ENCODE peak calls at places on chromosome 10, in eight cellular contexts. J, C, L, S, W, K, G and H are unnamed samples.

GRCh38 chr10:44733743-44734488 is 177.2 kb upstream of the TMEM72 start:
- DNase-seq in J (no peak), C (no peak), L (no peak), S (no peak), W (no peak), K (no peak), G (no peak), H (no peak)

GRCh38 chr10:130938051-130938450 is 373.5 kb downstream of the TCERG1L start:
- DNase-seq in J (no peak), C (no peak), L (no peak), S (no peak), W (no peak), K (no peak), G (no peak), H (no peak)

GRCh38 chr10:11625019-11625735 is 13.7 kb upstream of the USP6NL start:
- DNase-seq in J (no peak), C (no peak), L (no peak), S (no peak), W (no peak), K (no peak), G (no peak), H (no peak)

GRCh38 chr10:112852308-112852707 is 97.7 kb upstream of the TCF7L2 start:
- DNase-seq in J (no peak), C (no peak), L (no peak), S (no peak), W (peak; percentile 72), K (no peak), G (no peak), H (no peak)

GRCh38 chr10:104347295-104348045 is 6.2 kb upstream of the CFAP58 start:
- DNase-seq in J (no peak), C (no peak), L (no peak), S (no peak), W (no peak), K (no peak), G (no peak), H (no peak)

GRCh38 chr10:57145548-57145947 is 784.5 kb upstream of the ZWINT start:
- DNase-seq in J (no peak), C (no peak), L (no peak), S (no peak), W (no peak), K (no peak), G (no peak), H (no peak)

GRCh38 chr10:73577788-73578187 is 13.4 kb downstream of the USP54 start:
- DNase-seq in J (no peak), C (peak; percentile 80), L (no peak), S (peak; percentile 59), W (peak; percentile 69), K (peak; percentile 48), G (no peak), H (no peak)

GRCh38 chr10:44949127-44949802 is 10.3 kb upstream of the RASSF4 start:
- DNase-seq in J (no peak), C (no peak), L (no peak), S (no peak), W (no peak), K (no peak), G (no peak), H (no peak)

GRCh38 chr10:10911471-10911921 is 106.2 kb upstream of the CELF2 start:
- DNase-seq in J (no peak), C (peak; percentile 93), L (no peak), S (peak; percentile 94), W (peak; percentile 83), K (peak; percentile 64), G (no peak), H (no peak)

GRCh38 chr10:118983263-118983662 is 46.3 kb upstream of the NANOS1 start:
- DNase-seq in J (no peak), C (no peak), L (peak; percentile 58), S (no peak), W (no peak), K (no peak), G (no peak), H (no peak)

GRCh38 chr10:97764519-97764931 is 7.3 kb downstream of the SFRP5 start:
- DNase-seq in J (no peak), C (peak; percentile 20), L (no peak), S (no peak), W (peak; percentile 24), K (no peak), G (no peak), H (no peak)

GRCh38 chr10:15433850-15434537 is 62.9 kb upstream of the FAM171A1 start:
- DNase-seq in J (no peak), C (no peak), L (peak; percentile 28), S (peak; percentile 46), W (no peak), K (no peak), G (peak; percentile 12), H (no peak)

GRCh38 chr10:20765066-20765465 is 132.0 kb downstream of the NEBL start:
- DNase-seq in J (no peak), C (no peak), L (no peak), S (no peak), W (no peak), K (no peak), G (no peak), H (no peak)

GRCh38 chr10:7333995-7334964 is 76.6 kb downstream of the SFMBT2 start:
- DNase-seq in J (no peak), C (no peak), L (peak; percentile 74), S (peak; percentile 45), W (no peak), K (peak; percentile 34), G (no peak), H (no peak)

GRCh38 chr10:100739516-100740368 is 5.6 kb upstream of the PAX2 start:
- DNase-seq in J (no peak), C (no peak), L (no peak), S (no peak), W (no peak), K (no peak), G (no peak), H (no peak)

GRCh38 chr10:47346572-47347302 is 1.4 kb upstream of the RBP3 start:
- DNase-seq in J (no peak), C (peak; percentile 55), L (no peak), S (no peak), W (peak; percentile 74), K (no peak), G (no peak), H (no peak)

GRCh38 chr10:2986341-2986933 is 80.9 kb upstream of the PFKP start:
- DNase-seq in J (no peak), C (no peak), L (no peak), S (no peak), W (no peak), K (no peak), G (no peak), H (no peak)

GRCh38 chr10:130053561-130053960 is 57.1 kb downstream of the C10orf143 start:
- DNase-seq in J (no peak), C (peak; percentile 28), L (no peak), S (no peak), W (no peak), K (no peak), G (no peak), H (no peak)

GRCh38 chr10:111493024-111493625 is 416.3 kb downstream of the ADRA2A start:
- DNase-seq in J (no peak), C (no peak), L (no peak), S (no peak), W (no peak), K (no peak), G (no peak), H (no peak)

GRCh38 chr10:126013489-126014281 is 117.3 kb downstream of the FANK1 start:
- DNase-seq in J (no peak), C (no peak), L (no peak), S (peak; percentile 96), W (no peak), K (no peak), G (peak; percentile 20), H (no peak)

GRCh38 chr10:16155761-16156322 is 281.0 kb upstream of the PTER start:
- DNase-seq in J (no peak), C (no peak), L (no peak), S (no peak), W (no peak), K (no peak), G (no peak), H (no peak)

DNA sequence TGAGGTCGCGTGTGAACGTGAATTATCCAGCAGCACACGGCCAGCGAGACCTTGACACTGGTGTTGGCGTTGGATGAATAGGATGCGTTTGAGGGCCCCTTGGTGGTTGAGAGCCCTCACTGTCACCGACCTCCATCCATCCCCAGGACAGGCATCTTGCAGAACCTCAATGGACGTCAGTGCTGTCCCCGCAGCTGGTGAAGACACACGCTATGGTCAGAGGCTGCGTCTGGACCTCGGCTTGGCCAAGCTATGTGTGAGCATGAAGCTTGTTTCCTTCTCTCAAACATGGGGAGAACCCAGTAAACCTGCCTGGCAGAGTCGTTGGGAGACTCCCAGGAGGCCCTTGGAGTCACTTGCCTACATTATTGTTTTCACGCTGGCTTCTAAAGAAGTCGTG is 229.2 kb downstream of the ADARB2 start:
- DNase-seq in J (no peak), C (no peak), L (no peak), S (no peak), W (no peak), K (no peak), G (no peak), H (no peak)
- H3K9me3 ChIP-seq in J (no peaks in the 10 kb centered on the region), C (peaks cover 4% of the 10 kb centered on the region), L (no peaks in the 10 kb centered on the region), S (peaks cover 56% of the 10 kb centered on the region), W (no peaks in the 10 kb centered on the region), K (no peaks in the 10 kb centered on the region), G (no peaks in the 10 kb centered on the region), H (no peaks in the 10 kb centered on the region)

GRCh38 chr10:35398888-35399287 is 62.6 kb downstream of the CCNY start:
- DNase-seq in J (no peak), C (no peak), L (no peak), S (no peak), W (no peak), K (no peak), G (no peak), H (no peak)
- H3K9me3 ChIP-seq in J (no peaks in the 10 kb centered on the region), C (no peaks in the 10 kb centered on the region), L (no peaks in the 10 kb centered on the region), S (peaks cover 2% of the 10 kb centered on the region), W (peaks cover 5% of the 10 kb centered on the region), K (no peaks in the 10 kb centered on the region), G (peaks cover 5% of the 10 kb centered on the region), H (no peaks in the 10 kb centered on the region)

GRCh38 chr10:69421611-69422308 is 5.0 kb upstream of the TACR2 start:
- DNase-seq in J (no peak), C (peak; percentile 72), L (no peak), S (peak; percentile 41), W (peak; percentile 90), K (no peak), G (no peak), H (no peak)
- H3K9me3 ChIP-seq in J (no peaks in the 10 kb centered on the region), C (no peaks in the 10 kb centered on the region), L (no peaks in the 10 kb centered on the region), S (no peaks in the 10 kb centered on the region), W (no peaks in the 10 kb centered on the region), K (no peaks in the 10 kb centered on the region), G (no peaks in the 10 kb centered on the region), H (no peaks in the 10 kb centered on the region)

GRCh38 chr10:133520193-133520738 is 6.9 kb upstream of the CYP2E1 start:
- DNase-seq in J (peak; percentile 86), C (peak; percentile 92), L (peak; percentile 85), S (peak; percentile 30), W (peak; percentile 90), K (peak; percentile 83), G (peak; percentile 73), H (peak; percentile 86)

GRCh38 chr10:133511907-133512528 is 15.1 kb upstream of the CYP2E1 start:
- DNase-seq in J (no peak), C (no peak), L (no peak), S (no peak), W (no peak), K (no peak), G (no peak), H (no peak)

GRCh38 chr10:133511408-133511807 is 15.8 kb upstream of the CYP2E1 start:
- DNase-seq in J (no peak), C (no peak), L (no peak), S (no peak), W (no peak), K (no peak), G (no peak), H (no peak)

GRCh38 chr10:133515471-133515870 is 11.7 kb upstream of the CYP2E1 start:
- DNase-seq in J (no peak), C (no peak), L (no peak), S (no peak), W (no peak), K (no peak), G (no peak), H (no peak)

GRCh38 chr10:133516072-133516471 is 11.1 kb upstream of the CYP2E1 start:
- DNase-seq in J (no peak), C (no peak), L (no peak), S (peak; percentile 8), W (no peak), K (no peak), G (no peak), H (no peak)
- H3K9me3 ChIP-seq in J (no peaks in the 10 kb centered on the region), C (no peaks in the 10 kb centered on the region), L (no peaks in the 10 kb centered on the region), S (no peaks in the 10 kb centered on the region), W (no peaks in the 10 kb centered on the region), K (no peaks in the 10 kb centered on the region), G (no peaks in the 10 kb centered on the region), H (no peaks in the 10 kb centered on the region)